ENCODE peak calls at places on chromosomes 2 and 18, in four cellular contexts. One of them, this sample, is unnamed.
A peak's percentile ranks its signal among the peaks of the same experiment; 100 is the strongest.

GRCh38 chr2:56167616-56168015 is 16.2 kb upstream of the CCDC85A start:
- DNase-seq in body of pancreas: no peak
- DNase-seq in AG09319: no peak
- DNase-seq in psoas muscle: no peak
- DNase-seq in this sample: peak; percentile 46

GRCh38 chr2:85447222-85447585 is 28.7 kb downstream of the SH2D6 start:
- DNase-seq in body of pancreas: no peak
- DNase-seq in AG09319: no peak
- DNase-seq in psoas muscle: no peak
- DNase-seq in this sample: no peak

GRCh38 chr18:27666070-27666469 is 481.0 kb upstream of the CHST9 start:
- DNase-seq in body of pancreas: no peak
- DNase-seq in AG09319: no peak
- DNase-seq in psoas muscle: no peak
- DNase-seq in this sample: no peak

GRCh38 chr2:173750332-173750731 is 214.8 kb downstream of the SP3 start:
- DNase-seq in body of pancreas: no peak
- DNase-seq in AG09319: no peak
- DNase-seq in psoas muscle: no peak
- DNase-seq in this sample: peak; percentile 10

GRCh38 chr2:20930928-20931327 is 108.0 kb upstream of the LDAH start:
- DNase-seq in body of pancreas: peak; percentile 4
- DNase-seq in AG09319: no peak
- DNase-seq in psoas muscle: no peak
- DNase-seq in this sample: peak; percentile 6

GRCh38 chr2:237392186-237392585 is 21.8 kb downstream of the COL6A3 start:
- DNase-seq in body of pancreas: no peak
- DNase-seq in AG09319: no peak
- DNase-seq in psoas muscle: no peak
- DNase-seq in this sample: no peak

GRCh38 chr2:119106301-119106897 is 52.2 kb downstream of the C1QL2 start:
- DNase-seq in body of pancreas: peak; percentile 13
- DNase-seq in AG09319: no peak
- DNase-seq in psoas muscle: no peak
- DNase-seq in this sample: peak; percentile 6

GRCh38 chr2:237262838-237263771 is 150.9 kb downstream of the COL6A3 start:
- DNase-seq in body of pancreas: peak; percentile 11
- DNase-seq in AG09319: no peak
- DNase-seq in psoas muscle: no peak
- DNase-seq in this sample: no peak

GRCh38 chr2:147488472-147488871 is 356.4 kb upstream of the ACVR2A start:
- DNase-seq in body of pancreas: no peak
- DNase-seq in AG09319: no peak
- DNase-seq in psoas muscle: no peak
- DNase-seq in this sample: no peak

GRCh38 chr2:105325389-105325963 is 4.1 kb downstream of the TGFBRAP1 start:
- DNase-seq in body of pancreas: no peak
- DNase-seq in AG09319: no peak
- DNase-seq in psoas muscle: no peak
- DNase-seq in this sample: peak; percentile 66

GRCh38 chr2:30165617-30166016 is 18.8 kb downstream of the YPEL5 start:
- DNase-seq in body of pancreas: peak; percentile 51
- DNase-seq in AG09319: no peak
- DNase-seq in psoas muscle: no peak
- DNase-seq in this sample: no peak

GRCh38 chr18:45628979-45629958 is 14.0 kb downstream of the SLC14A2 start:
- DNase-seq in body of pancreas: no peak
- DNase-seq in AG09319: no peak
- DNase-seq in psoas muscle: no peak
- DNase-seq in this sample: no peak

GRCh38 chr2:219454217-219454616 is 19.6 kb downstream of the SPEG start:
- DNase-seq in body of pancreas: no peak
- DNase-seq in AG09319: no peak
- DNase-seq in psoas muscle: no peak
- DNase-seq in this sample: no peak

GRCh38 chr2:42809876-42810125 is 17.4 kb upstream of the HAAO start:
- DNase-seq in body of pancreas: peak; percentile 88
- DNase-seq in AG09319: peak; percentile 57
- DNase-seq in psoas muscle: peak; percentile 94
- DNase-seq in this sample: no peak

GRCh38 chr2:160689441-160689840 is 195.8 kb upstream of the RBMS1 start:
- DNase-seq in body of pancreas: no peak
- DNase-seq in AG09319: no peak
- DNase-seq in psoas muscle: no peak
- DNase-seq in this sample: no peak

GRCh38 chr18:52087140-52087539 is 252.9 kb upstream of the DCC start:
- DNase-seq in body of pancreas: no peak
- DNase-seq in AG09319: no peak
- DNase-seq in psoas muscle: no peak
- DNase-seq in this sample: no peak

GRCh38 chr2:201572822-201573493 is 70.3 kb downstream of the TMEM237 start:
- DNase-seq in body of pancreas: no peak
- DNase-seq in AG09319: no peak
- DNase-seq in psoas muscle: no peak
- DNase-seq in this sample: no peak

GRCh38 chr2:216773072-216773471 is 77.7 kb upstream of the IGFBP5 start:
- DNase-seq in body of pancreas: no peak
- DNase-seq in AG09319: no peak
- DNase-seq in psoas muscle: peak; percentile 92
- DNase-seq in this sample: no peak

GRCh38 chr2:205808493-205809121 is 126.3 kb downstream of the NRP2 start:
- DNase-seq in body of pancreas: no peak
- DNase-seq in AG09319: no peak
- DNase-seq in psoas muscle: peak; percentile 62
- DNase-seq in this sample: no peak

GRCh38 chr2:118319271-118319684 is 231.0 kb downstream of the INSIG2 start:
- DNase-seq in body of pancreas: no peak
- DNase-seq in AG09319: no peak
- DNase-seq in psoas muscle: no peak
- DNase-seq in this sample: no peak

GRCh38 chr18:63994783-63995399 is 25.0 kb downstream of the SERPINB8 start:
- DNase-seq in body of pancreas: peak; percentile 50
- DNase-seq in AG09319: peak; percentile 24
- DNase-seq in psoas muscle: no peak
- DNase-seq in this sample: peak; percentile 48

GRCh38 chr2:234032301-234032856 is 18.1 kb upstream of the SPP2 start:
- DNase-seq in body of pancreas: no peak
- DNase-seq in AG09319: peak; percentile 62
- DNase-seq in psoas muscle: no peak
- DNase-seq in this sample: peak; percentile 32